ENCODE peak calls at places on chromosome 2, in four cellular contexts. L is psoas muscle, Q is aorta, I is AG04450. U is an unnamed sample.

GRCh38 chr2:206422493-206422892 is 20.8 kb upstream of the ADAM23 start:
- DNase-seq in Q (no peak), L (no peak), I (no peak), U (no peak)

GRCh38 chr2:9481257-9481922 is 7.0 kb downstream of the IAH1 start:
- DNase-seq in Q (no peak), I (peak), L (no peak), U (no peak)

GRCh38 chr2:61177727-61178549 is 15.9 kb downstream of the C2orf74 start:
- DNase-seq in Q (no peak), L (peak), I (no peak), U (no peak)

GRCh38 chr2:100767810-100768806 is 51.8 kb upstream of the NPAS2 start:
- DNase-seq in L (no peak), I (no peak), Q (no peak), U (no peak)

GRCh38 chr2:242085941-242086621 is 216.6 kb downstream of the RTP5 start:
- DNase-seq in L (no peak), Q (no peak), I (no peak), U (no peak)

GRCh38 chr2:233413529-233414272 is 59.4 kb downstream of the DGKD start:
- DNase-seq in Q (peak), L (peak), I (no peak), U (peak)

GRCh38 chr2:71120195-71120594 is 9.8 kb downstream of the MCEE start:
- DNase-seq in L (no peak), Q (no peak), I (no peak), U (no peak)

GRCh38 chr2:138712212-138712979 is 67.8 kb downstream of the NXPH2 start:
- DNase-seq in I (no peak), L (no peak), Q (no peak), U (no peak)

GRCh38 chr2:224442092-224442999 is 40.4 kb upstream of the FAM124B start:
- DNase-seq in L (peak), I (no peak), Q (peak), U (no peak)